ENCODE peak calls at places on chromosomes 5 and 9, in ten cellular contexts. U, M, Y, H, S, V, W, L, O and I are unnamed samples.

GRCh38 chr9:79233542-79233941 is 338.2 kb upstream of the TLE4 start:
- DNase-seq in U (no peak), M (no peak), Y (peak), H (peak), S (no peak), V (no peak), W (peak), L (peak), O (peak), I (no peak)

GRCh38 chr5:14859150-14859549 is 12.4 kb downstream of the ANKH start:
- DNase-seq in U (no peak), M (no peak), Y (no peak), H (no peak), S (no peak), V (no peak), W (no peak), L (no peak), O (no peak), I (no peak)

GRCh38 chr9:87601175-87601574 is 103.5 kb downstream of the DAPK1 start:
- DNase-seq in U (no peak), M (no peak), Y (no peak), H (no peak), S (no peak), V (no peak), W (no peak), L (no peak), O (no peak), I (no peak)

GRCh38 chr5:126624534-126624933 is 23.8 kb downstream of the PHAX start:
- DNase-seq in U (peak), M (no peak), Y (peak), H (peak), S (peak), V (no peak), W (peak), L (peak), O (peak), I (peak)

GRCh38 chr5:59149271-59149670 is 566.4 kb downstream of the RAB3C start:
- DNase-seq in U (no peak), M (no peak), Y (no peak), H (no peak), S (no peak), V (no peak), W (no peak), L (no peak), O (no peak), I (no peak)

GRCh38 chr5:38831909-38832308 is 13.9 kb upstream of the OSMR start:
- DNase-seq in U (no peak), M (no peak), Y (peak), H (no peak), S (no peak), V (no peak), W (peak), L (no peak), O (peak), I (no peak)

GRCh38 chr9:87375397-87376073 is 122.1 kb upstream of the DAPK1 start:
- DNase-seq in U (no peak), M (no peak), Y (no peak), H (peak), S (no peak), V (no peak), W (no peak), L (peak), O (no peak), I (no peak)

GRCh38 chr5:82388186-82388585 is 110.0 kb upstream of the RPS23 start:
- DNase-seq in U (peak), M (no peak), Y (peak), H (peak), S (no peak), V (no peak), W (peak), L (no peak), O (no peak), I (peak)

GRCh38 chr5:138968601-138969000 is 93.5 kb upstream of the LRRTM2 start:
- DNase-seq in U (no peak), M (no peak), Y (no peak), H (no peak), S (no peak), V (no peak), W (no peak), L (no peak), O (no peak), I (no peak)

GRCh38 chr5:143182106-143182505 is 221.4 kb downstream of the NR3C1 start:
- DNase-seq in U (no peak), M (no peak), Y (no peak), H (no peak), S (no peak), V (no peak), W (no peak), L (no peak), O (no peak), I (no peak)

GRCh38 chr9:104915049-104915448 is 12.9 kb downstream of the ABCA1 start:
- DNase-seq in U (no peak), M (no peak), Y (no peak), H (no peak), S (no peak), V (no peak), W (no peak), L (no peak), O (no peak), I (no peak)

GRCh38 chr5:1934056-1934394 is 51.3 kb upstream of the IRX4 start:
- DNase-seq in U (no peak), M (no peak), Y (no peak), H (no peak), S (no peak), V (no peak), W (no peak), L (no peak), O (no peak), I (no peak)

GRCh38 chr9:115164511-115164974 is 46.6 kb upstream of the TNC start:
- DNase-seq in U (no peak), M (no peak), Y (peak), H (peak), S (no peak), V (no peak), W (peak), L (peak), O (peak), I (no peak)

GRCh38 chr5:121949885-121950284 is 11.9 kb upstream of the SRFBP1 start:
- DNase-seq in U (peak), M (no peak), Y (peak), H (peak), S (peak), V (no peak), W (peak), L (peak), O (peak), I (peak)

GRCh38 chr9:123318192-123318591 is 37.8 kb upstream of the CRB2 start:
- DNase-seq in U (no peak), M (no peak), Y (no peak), H (no peak), S (no peak), V (no peak), W (no peak), L (no peak), O (no peak), I (no peak)

GRCh38 chr5:38808666-38809343 is 37.0 kb upstream of the OSMR start:
- DNase-seq in U (no peak), M (no peak), Y (no peak), H (no peak), S (no peak), V (no peak), W (no peak), L (no peak), O (no peak), I (no peak)

GRCh38 chr5:76953551-76954382 is 922 bp downstream of the CRHBP start:
- DNase-seq in U (no peak), M (no peak), Y (no peak), H (no peak), S (no peak), V (no peak), W (peak), L (no peak), O (no peak), I (no peak)

GRCh38 chr5:79759436-79759835 is 69.8 kb downstream of the CMYA5 start:
- DNase-seq in U (no peak), M (no peak), Y (peak), H (peak), S (no peak), V (no peak), W (peak), L (no peak), O (no peak), I (peak)

GRCh38 chr5:60993425-60993824 is 48.4 kb downstream of the NDUFAF2 start:
- DNase-seq in U (no peak), M (no peak), Y (no peak), H (no peak), S (no peak), V (no peak), W (no peak), L (no peak), O (peak), I (no peak)

GRCh38 chr9:128819716-128820664 is 1.7 kb downstream of the ENDOG start:
- DNase-seq in U (peak), M (no peak), Y (no peak), H (peak), S (no peak), V (no peak), W (peak), L (no peak), O (no peak), I (no peak)